ENCODE peak calls at places on chromosomes 13 and 19, in four cellular contexts. One of them, this sample, is unnamed. For H3K4me1, the result is how much of the 10 kb centered on the place peaks cover.

GRCh38 chr13:40390290-40391008 is 276.0 kb downstream of the FOXO1 start:
- DNase-seq in body of pancreas: no peak
- DNase-seq in testis: no peak
- DNase-seq in heart left ventricle: no peak
- DNase-seq in this sample: no peak

GRCh38 chr19:14507704-14508246 is 10.4 kb downstream of the DNAJB1 start:
- DNase-seq in body of pancreas: no peak
- DNase-seq in testis: no peak
- DNase-seq in heart left ventricle: no peak
- DNase-seq in this sample: no peak

GRCh38 chr19:55452381-55453325 is 8.8 kb downstream of the ISOC2 start:
- DNase-seq in body of pancreas: peak
- DNase-seq in testis: peak
- DNase-seq in heart left ventricle: peak
- DNase-seq in this sample: peak

GRCh38 chr13:41005709-41006108 is 13.4 kb downstream of the ELF1 start:
- DNase-seq in body of pancreas: no peak
- DNase-seq in testis: no peak
- DNase-seq in heart left ventricle: no peak
- DNase-seq in this sample: no peak

GRCh38 chr13:53201454-53202225 is 173.0 kb downstream of the OLFM4 start:
- DNase-seq in body of pancreas: peak
- DNase-seq in testis: peak
- DNase-seq in heart left ventricle: no peak
- DNase-seq in this sample: no peak

GRCh38 chr13:109698779-109699178 is 87.6 kb downstream of the IRS2 start:
- DNase-seq in body of pancreas: no peak
- DNase-seq in testis: no peak
- DNase-seq in heart left ventricle: no peak
- DNase-seq in this sample: no peak

GRCh38 chr13:98428256-98428966 is 148.5 kb downstream of the STK24 start:
- DNase-seq in body of pancreas: peak
- DNase-seq in testis: no peak
- DNase-seq in heart left ventricle: no peak
- DNase-seq in this sample: no peak

GRCh38 chr19:50414850-50415660 is 3.7 kb upstream of the SPIB start:
- DNase-seq in body of pancreas: peak
- DNase-seq in testis: peak
- DNase-seq in heart left ventricle: peak
- DNase-seq in this sample: peak

GRCh38 chr13:98318263-98318878 is 141.3 kb upstream of the RNF113B start:
- DNase-seq in body of pancreas: no peak
- DNase-seq in testis: no peak
- DNase-seq in heart left ventricle: no peak
- DNase-seq in this sample: no peak

GRCh38 chr13:73167046-73167820 is 108.4 kb downstream of the KLF5 start:
- DNase-seq in body of pancreas: no peak
- DNase-seq in testis: no peak
- DNase-seq in heart left ventricle: no peak
- DNase-seq in this sample: no peak

GRCh38 chr19:27671876-27672275 is 1541.1 kb downstream of the UQCRFS1 start:
- DNase-seq in body of pancreas: no peak
- DNase-seq in testis: no peak
- DNase-seq in heart left ventricle: no peak
- DNase-seq in this sample: no peak

GRCh38 chr13:101751488-101751887 is 299.0 kb downstream of the ITGBL1 start:
- DNase-seq in body of pancreas: no peak
- DNase-seq in testis: no peak
- DNase-seq in heart left ventricle: no peak
- DNase-seq in this sample: no peak

GRCh38 chr13:90307136-90307535 is 1040.4 kb upstream of the MIR17HG start:
- DNase-seq in body of pancreas: no peak
- DNase-seq in testis: no peak
- DNase-seq in heart left ventricle: no peak
- DNase-seq in this sample: no peak

GRCh38 chr19:46955114-46955812 is 64.4 kb upstream of the NPAS1 start:
- DNase-seq in body of pancreas: no peak
- DNase-seq in testis: peak
- DNase-seq in heart left ventricle: no peak
- DNase-seq in this sample: no peak

GRCh38 chr19:45615795-45616708 is 14.0 kb upstream of the GPR4 start:
- DNase-seq in body of pancreas: peak
- DNase-seq in testis: peak
- DNase-seq in heart left ventricle: peak
- DNase-seq in this sample: peak

GRCh38 chr19:2618611-2619010 is 83.9 kb downstream of the GNG7 start:
- DNase-seq in body of pancreas: no peak
- DNase-seq in testis: no peak
- DNase-seq in heart left ventricle: peak
- DNase-seq in this sample: no peak

GRCh38 chr13:108919036-108919907 is 289.9 kb downstream of the MYO16 start:
- DNase-seq in body of pancreas: no peak
- DNase-seq in testis: no peak
- DNase-seq in heart left ventricle: no peak
- DNase-seq in this sample: no peak

GRCh38 chr13:21005193-21005592 is 56.2 kb downstream of the LATS2 start:
- DNase-seq in body of pancreas: no peak
- DNase-seq in testis: no peak
- DNase-seq in heart left ventricle: no peak
- DNase-seq in this sample: no peak

GRCh38 chr13:60162096-60162495 is 1.6 kb downstream of the DIAPH3 start:
- DNase-seq in body of pancreas: no peak
- DNase-seq in testis: no peak
- DNase-seq in heart left ventricle: no peak
- DNase-seq in this sample: no peak

GRCh38 chr19:12947702-12948596 is 2.3 kb downstream of the RAD23A start:
- DNase-seq in body of pancreas: no peak
- DNase-seq in testis: no peak
- DNase-seq in heart left ventricle: no peak
- DNase-seq in this sample: no peak

GRCh38 chr13:101579291-101579802 is 126.9 kb downstream of the ITGBL1 start:
- DNase-seq in body of pancreas: no peak
- DNase-seq in testis: no peak
- DNase-seq in heart left ventricle: no peak
- DNase-seq in this sample: no peak

GRCh38 chr19:15296841-15297415 is 35.4 kb downstream of the BRD4 start:
- DNase-seq in body of pancreas: no peak
- DNase-seq in testis: no peak
- DNase-seq in heart left ventricle: no peak
- DNase-seq in this sample: no peak

GRCh38 chr19:45682117-45682516 is 9.6 kb downstream of the SNRPD2 start:
- DNase-seq in body of pancreas: no peak
- DNase-seq in testis: no peak
- DNase-seq in heart left ventricle: no peak
- DNase-seq in this sample: no peak

GRCh38 chr19:54415208-54415900 is at the start of gene TTYH1:
- DNase-seq in body of pancreas: no peak
- DNase-seq in testis: peak
- DNase-seq in heart left ventricle: no peak
- DNase-seq in this sample: no peak

GRCh38 chr13:95123726-95124125 is 177.5 kb downstream of the ABCC4 start:
- DNase-seq in body of pancreas: no peak
- DNase-seq in testis: no peak
- DNase-seq in heart left ventricle: no peak
- DNase-seq in this sample: no peak

GRCh38 chr13:51260154-51260553 is 38.0 kb downstream of the FAM124A start:
- DNase-seq in body of pancreas: no peak
- DNase-seq in testis: no peak
- DNase-seq in heart left ventricle: peak
- DNase-seq in this sample: no peak

GRCh38 chr19:46849610-46850009 is 1.0 kb downstream of the AP2S1 start:
- DNase-seq in body of pancreas: no peak
- DNase-seq in testis: no peak
- DNase-seq in heart left ventricle: no peak
- DNase-seq in this sample: no peak

GRCh38 chr19:15288146-15288963 is 44.0 kb downstream of the BRD4 start:
- DNase-seq in body of pancreas: peak
- DNase-seq in testis: peak
- DNase-seq in heart left ventricle: no peak
- DNase-seq in this sample: no peak

GRCh38 chr13:75978815-75979214 is 342.7 kb downstream of the LMO7 start:
- DNase-seq in body of pancreas: no peak
- DNase-seq in testis: no peak
- DNase-seq in heart left ventricle: no peak
- DNase-seq in this sample: no peak

GRCh38 chr19:53511933-53512374 is 26.0 kb upstream of the ZNF331 start:
- DNase-seq in body of pancreas: peak
- DNase-seq in testis: peak
- DNase-seq in heart left ventricle: peak
- DNase-seq in this sample: peak

GRCh38 chr13:104608280-104608679 is 1542.1 kb upstream of the SLC10A2 start:
- DNase-seq in body of pancreas: no peak
- DNase-seq in testis: no peak
- DNase-seq in heart left ventricle: no peak
- DNase-seq in this sample: no peak

GRCh38 chr13:65154661-65155447 is 2075.3 kb downstream of the PCDH9 start:
- DNase-seq in body of pancreas: no peak
- DNase-seq in testis: no peak
- DNase-seq in heart left ventricle: no peak
- DNase-seq in this sample: no peak

GRCh38 chr13:50529154-50529882 is 314.2 kb downstream of the DLEU7 start:
- DNase-seq in body of pancreas: peak
- DNase-seq in testis: peak
- DNase-seq in heart left ventricle: peak
- DNase-seq in this sample: peak

GRCh38 chr19:9860407-9860806 is 25.3 kb downstream of the PIN1 start:
- DNase-seq in body of pancreas: no peak
- DNase-seq in testis: no peak
- DNase-seq in heart left ventricle: no peak
- DNase-seq in this sample: no peak

GRCh38 chr19:38792250-38793111 is 3.5 kb downstream of the LGALS7B start:
- DNase-seq in body of pancreas: no peak
- DNase-seq in testis: no peak
- DNase-seq in heart left ventricle: no peak
- DNase-seq in this sample: no peak

GRCh38 chr13:28137556-28137955 is 789 bp upstream of the PAN3 start:
- DNase-seq in body of pancreas: peak
- DNase-seq in testis: no peak
- DNase-seq in heart left ventricle: no peak
- DNase-seq in this sample: peak

GRCh38 chr19:13764821-13765394 is 586 bp downstream of the MRI1 start:
- DNase-seq in body of pancreas: peak
- DNase-seq in testis: no peak
- DNase-seq in heart left ventricle: peak
- DNase-seq in this sample: no peak

GRCh38 chr13:19984430-19985218 is 26.1 kb downstream of the ZMYM2 start:
- DNase-seq in body of pancreas: no peak
- DNase-seq in testis: no peak
- DNase-seq in heart left ventricle: no peak
- DNase-seq in this sample: no peak

GRCh38 chr13:19982447-19983043 is 24.0 kb downstream of the ZMYM2 start:
- DNase-seq in body of pancreas: no peak
- DNase-seq in testis: no peak
- DNase-seq in heart left ventricle: no peak
- DNase-seq in this sample: no peak

GRCh38 chr13:19981685-19982238 is 23.2 kb downstream of the ZMYM2 start:
- DNase-seq in body of pancreas: no peak
- DNase-seq in testis: no peak
- DNase-seq in heart left ventricle: no peak
- DNase-seq in this sample: no peak

GRCh38 chr13:19985219-19985556 is 26.7 kb downstream of the ZMYM2 start:
- DNase-seq in body of pancreas: no peak
- DNase-seq in testis: no peak
- DNase-seq in heart left ventricle: no peak
- DNase-seq in this sample: no peak
- H3K4me1 ChIP-seq in body of pancreas: under half
- H3K4me1 ChIP-seq in testis: under half
- H3K4me1 ChIP-seq in heart left ventricle: under half
- H3K4me1 ChIP-seq in this sample: under half

DNA sequence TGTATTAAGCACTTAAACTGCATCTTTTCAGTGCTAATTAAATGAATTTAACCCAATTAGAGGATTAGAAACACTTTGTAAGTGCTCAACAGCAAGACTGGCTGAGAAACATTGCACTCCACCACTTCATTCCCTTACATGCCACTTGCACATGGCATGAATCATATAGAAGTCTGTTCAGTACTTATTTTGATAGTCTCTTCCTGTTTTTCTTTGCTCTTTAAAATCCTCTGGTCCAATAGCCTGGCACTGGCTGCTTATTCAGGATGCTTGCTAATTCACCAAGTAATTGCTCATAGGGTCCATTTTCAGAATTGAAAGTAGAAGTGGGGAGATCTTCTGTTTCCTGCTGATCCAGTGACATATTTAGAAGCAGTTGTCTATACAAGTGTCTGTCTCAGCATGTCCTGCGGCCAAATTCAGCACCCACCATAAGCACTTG is 900.1 kb downstream of the PCDH9 start:
- DNase-seq in body of pancreas: no peak
- DNase-seq in testis: no peak
- DNase-seq in heart left ventricle: no peak
- DNase-seq in this sample: no peak
- H3K4me3 ChIP-seq in body of pancreas: no peak
- H3K4me3 ChIP-seq in testis: no peak
- H3K4me3 ChIP-seq in heart left ventricle: no peak
- H3K4me3 ChIP-seq in this sample: no peak

GRCh38 chr19:44071824-44072542 is at the start of gene ZNF284:
- DNase-seq in body of pancreas: peak
- DNase-seq in testis: peak
- DNase-seq in heart left ventricle: peak
- DNase-seq in this sample: peak
- TF ChIP-seq POLR2A in body of pancreas: peak
- TF ChIP-seq POLR2A in testis: no peak
- TF ChIP-seq POLR2A in heart left ventricle: no peak
- TF ChIP-seq POLR2A in this sample: no peak

DNA sequence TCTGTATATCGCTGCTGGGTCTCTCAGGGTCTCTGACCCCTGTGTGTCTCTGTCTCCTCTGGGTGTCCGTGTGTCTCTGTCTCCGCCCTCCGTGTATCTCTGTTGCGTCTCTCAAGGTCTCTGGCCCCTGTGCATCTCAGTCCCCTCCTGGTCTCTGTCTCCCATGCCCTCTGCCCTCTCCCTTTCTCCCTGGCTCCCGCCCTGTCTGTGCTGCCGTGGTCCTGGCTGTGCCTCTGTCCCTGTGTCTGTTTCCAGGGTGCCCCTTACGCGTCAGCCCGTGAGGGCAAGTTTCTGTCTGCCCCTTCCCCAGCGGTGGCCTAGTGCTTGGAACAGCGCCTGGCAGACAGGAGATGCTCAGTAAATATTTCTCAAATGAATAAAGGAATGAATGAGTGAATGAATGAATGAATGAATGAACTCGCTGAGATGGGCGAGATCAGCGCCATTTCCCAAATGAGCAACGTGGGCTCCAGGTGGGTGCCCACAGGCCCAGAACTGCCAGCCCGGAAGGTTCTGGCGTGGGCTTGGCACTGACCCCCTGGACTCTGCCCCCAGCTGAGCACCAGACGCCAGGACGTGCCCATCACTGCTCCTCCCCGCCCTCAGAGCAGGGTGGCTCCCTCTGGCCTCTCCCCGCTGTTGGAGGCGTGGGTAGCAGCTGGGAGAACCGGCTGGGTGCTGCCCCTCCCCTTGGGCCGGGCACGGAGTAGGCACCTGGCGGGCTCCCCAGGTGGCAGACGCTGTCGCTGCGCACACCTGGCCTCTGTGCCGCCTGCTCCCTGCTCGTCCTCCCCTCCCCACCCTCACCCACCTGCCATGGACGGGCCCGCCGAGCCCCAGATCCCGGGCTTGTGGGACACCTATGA is at the start of gene SULT2B1:
- DNase-seq in body of pancreas: peak
- DNase-seq in testis: no peak
- DNase-seq in heart left ventricle: no peak
- DNase-seq in this sample: peak
- H3K4me1 ChIP-seq in body of pancreas: under half
- H3K4me1 ChIP-seq in testis: under half
- H3K4me1 ChIP-seq in heart left ventricle: under half
- H3K4me1 ChIP-seq in this sample: under half

This sample was measured in prostate gland.